ENCODE peak calls at places on chromosomes 7 and 10, in ten cellular contexts. A is tibial nerve; T is HL-60; M is suprapubic skin; E is transverse colon; N is upper lobe of left lung; Q is AG04450; R is naive thymus-derived CD4-positive, alpha-beta T cell; H is upper lobe of right lung; G is MM.1S. O is an unnamed sample.
A peak's percentile ranks its signal among the peaks of the same experiment; 100 is the strongest.

GRCh38 chr7:50822110-50822509 is 39.4 kb upstream of the GRB10 start:
- DNase-seq in Q (no peak), T (no peak), A (no peak), E (no peak), G (no peak), M (no peak), N (no peak), H (no peak), R (no peak), O (no peak)

GRCh38 chr10:125977206-125977605 is 80.8 kb downstream of the FANK1 start:
- DNase-seq in E (no peak), Q (no peak), R (no peak), N (no peak), M (no peak), A (no peak), H (no peak), T (peak; percentile 50), G (no peak), O (no peak)

GRCh38 chr7:31890198-31890597 is 180.0 kb downstream of the PDE1C start:
- DNase-seq in H (no peak), R (no peak), G (no peak), M (no peak), T (peak; percentile 90), N (no peak), E (peak; percentile 12), A (peak; percentile 63), Q (no peak), O (no peak)

GRCh38 chr10:71605263-71605962 is 114.2 kb downstream of the C10orf105 start:
- DNase-seq in M (no peak), E (no peak), A (no peak), Q (no peak), T (no peak), G (no peak), H (no peak), R (no peak), N (no peak), O (no peak)

GRCh38 chr10:111177379-111177778 is 100.5 kb downstream of the ADRA2A start:
- DNase-seq in E (no peak), M (no peak), G (peak; percentile 47), R (no peak), T (no peak), Q (no peak), N (no peak), H (no peak), A (no peak), O (no peak)

GRCh38 chr7:133797818-133798485 is 329.2 kb upstream of the LRGUK start:
- DNase-seq in A (no peak), R (no peak), H (no peak), Q (peak; percentile 24), T (no peak), E (no peak), N (no peak), G (no peak), M (no peak), O (no peak)

GRCh38 chr10:11430421-11431275 is 180.8 kb downstream of the USP6NL start:
- DNase-seq in Q (no peak), H (no peak), T (no peak), N (no peak), G (no peak), A (no peak), M (peak; percentile 63), E (no peak), R (no peak), O (no peak)

GRCh38 chr7:68246189-68246633 is 1249.6 kb downstream of the TYW1 start:
- DNase-seq in N (no peak), R (no peak), M (no peak), T (no peak), E (no peak), H (no peak), Q (no peak), G (peak; percentile 94), A (no peak), O (no peak)

GRCh38 chr10:133378251-133379096 is 588 bp upstream of the PAOX start:
- DNase-seq in A (peak; percentile 39), M (no peak), E (peak; percentile 80), R (peak; percentile 67), G (peak; percentile 59), N (peak; percentile 72), H (peak; percentile 90), T (peak; percentile 45), Q (no peak), O (peak; percentile 85)

GRCh38 chr7:5425507-5426225 is 2.0 kb upstream of the TNRC18 start:
- DNase-seq in M (peak; percentile 87), A (peak; percentile 65), E (peak; percentile 69), Q (peak; percentile 67), H (peak; percentile 91), T (peak; percentile 75), R (no peak), G (no peak), N (peak; percentile 77), O (peak; percentile 84)

GRCh38 chr7:44073664-44074348 is 8.4 kb upstream of the PGAM2 start:
- DNase-seq in H (peak; percentile 87), E (peak; percentile 91), Q (no peak), R (no peak), M (no peak), G (no peak), N (peak; percentile 88), A (peak; percentile 48), T (peak; percentile 89), O (peak; percentile 88)

GRCh38 chr10:63164045-63164722 is 31.1 kb downstream of the NRBF2 start:
- DNase-seq in N (no peak), M (no peak), R (no peak), H (no peak), A (no peak), E (no peak), Q (no peak), T (peak; percentile 41), G (no peak), O (no peak)
- H3K27ac ChIP-seq in N (no peak overlapping the region), M (no peak overlapping the region), R (no peak overlapping the region), H (no peak overlapping the region), A (no peak overlapping the region), E (no peak overlapping the region), Q (no peak overlapping the region), T (no peak overlapping the region), G (no peak overlapping the region), O (peak overlapping the region; percentile 8)

GRCh38 chr7:129417073-129417472 is 17.2 kb upstream of the STRIP2 start:
- DNase-seq in G (no peak), H (no peak), E (no peak), N (no peak), M (no peak), R (no peak), Q (no peak), T (no peak), A (no peak), O (no peak)

GRCh38 chr7:129423700-129424410 is 10.4 kb upstream of the STRIP2 start:
- DNase-seq in R (no peak), T (no peak), N (no peak), E (no peak), A (no peak), Q (no peak), G (peak; percentile 5), H (no peak), M (no peak), O (no peak)

GRCh38 chr7:129426482-129426881 is 7.8 kb upstream of the STRIP2 start:
- DNase-seq in H (no peak), M (no peak), G (no peak), R (no peak), N (no peak), T (no peak), Q (no peak), A (no peak), E (no peak), O (no peak)

GRCh38 chr7:129422727-129423126 is 11.5 kb upstream of the STRIP2 start:
- DNase-seq in E (no peak), N (no peak), R (no peak), Q (no peak), A (no peak), H (no peak), M (no peak), T (no peak), G (peak; percentile 6), O (no peak)

DNA sequence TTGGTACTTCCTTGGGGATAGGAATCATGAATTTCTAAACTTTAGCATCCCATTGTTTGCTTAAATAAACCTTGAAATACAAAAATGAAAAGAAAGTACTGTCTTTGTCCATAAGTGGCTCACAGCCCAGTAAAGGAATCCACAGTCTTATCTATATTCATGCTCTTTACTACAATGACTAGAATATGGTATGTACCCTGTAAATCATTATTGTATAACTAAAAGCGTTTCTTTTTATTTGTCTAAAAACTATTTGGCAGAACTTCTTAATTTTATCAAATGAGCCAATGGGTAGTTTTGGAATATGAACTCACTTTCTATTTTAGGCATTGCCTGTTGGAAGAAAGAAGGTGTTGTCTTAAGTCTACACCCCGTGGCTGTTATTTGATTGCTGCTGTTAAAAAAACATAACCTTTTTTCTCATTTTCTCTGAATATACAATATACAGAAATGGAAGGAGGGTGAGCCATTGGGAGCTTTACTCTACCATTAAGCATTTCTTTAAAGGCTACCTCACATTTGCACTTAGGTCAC is 12.4 kb upstream of the STRIP2 start:
- DNase-seq in M (no peak), T (no peak), E (no peak), G (no peak), A (no peak), R (no peak), H (no peak), N (no peak), Q (no peak), O (no peak)
- H3K4me3 ChIP-seq in M (no peak overlapping the region), T (no peak overlapping the region), E (no peak overlapping the region), G (no peak overlapping the region), A (no peak overlapping the region), R (no peak overlapping the region), H (no peak overlapping the region), N (no peak overlapping the region), Q (no peak overlapping the region), O (no peak overlapping the region)

DNA sequence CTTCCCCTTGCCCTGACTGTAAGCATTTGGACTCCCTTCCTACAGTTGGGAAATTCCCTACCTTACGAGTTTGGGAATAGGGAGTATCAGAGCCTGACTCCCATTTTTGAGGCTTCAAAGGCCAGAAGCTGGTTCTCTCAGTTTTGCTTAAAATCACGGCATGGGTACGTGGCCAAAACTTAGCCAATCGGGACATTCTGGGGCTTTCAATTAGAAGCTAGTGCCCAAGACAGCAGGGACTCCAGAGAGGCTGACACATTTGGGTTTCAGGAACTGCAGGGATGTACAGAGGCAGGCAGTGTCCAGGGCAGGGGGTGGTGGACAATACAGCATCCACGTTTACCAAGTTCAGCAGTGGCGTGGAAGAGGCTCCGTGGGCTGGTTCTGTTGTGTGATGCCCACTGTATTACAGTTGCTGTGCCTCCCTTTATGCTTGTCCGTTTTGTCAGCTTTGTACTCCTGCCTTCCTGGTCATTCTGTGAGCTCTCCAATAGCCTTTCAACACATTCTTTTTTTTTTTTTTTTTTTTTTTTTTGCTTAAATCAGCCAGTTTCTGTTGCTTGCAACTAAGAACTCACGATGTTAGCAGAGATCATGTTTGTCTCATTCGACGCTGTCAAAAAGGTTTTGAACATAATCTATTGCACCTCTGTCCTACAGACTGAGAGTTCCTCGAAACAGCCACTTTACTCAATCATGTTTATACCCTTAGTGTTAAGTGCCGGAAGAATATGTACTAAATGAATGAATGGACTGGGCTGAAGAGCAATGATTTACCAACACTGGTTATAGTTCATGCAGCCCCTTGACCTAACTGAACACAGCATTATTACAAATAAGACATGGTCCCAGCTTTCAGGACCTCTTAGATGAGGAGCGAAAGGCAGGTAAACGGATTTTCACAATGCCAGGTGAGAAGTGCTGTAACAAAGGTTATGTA is 1.1 kb downstream of the GGCT start:
- DNase-seq in N (no peak), E (no peak), G (peak; percentile 7), T (no peak), R (no peak), A (no peak), M (no peak), H (no peak), Q (no peak), O (no peak)
- H3K27ac ChIP-seq in N (peak overlapping the region; percentile 84), E (peak overlapping the region; percentile 90), G (peak overlapping the region; percentile 54), T (peak overlapping the region; percentile 91), R (peak overlapping the region; percentile 72), A (peak overlapping the region; percentile 95), M (peak overlapping the region; percentile 85), H (peak overlapping the region; percentile 90), Q (no peak overlapping the region), O (peak overlapping the region; percentile 60)

GRCh38 chr7:131052285-131052942 is 275.3 kb upstream of the MKLN1 start:
- DNase-seq in N (no peak), E (no peak), R (no peak), H (no peak), Q (no peak), M (no peak), T (no peak), G (no peak), A (no peak), O (no peak)
- H3K4me3 ChIP-seq in N (no peak overlapping the region), E (peak overlapping the region; percentile 12), R (no peak overlapping the region), H (no peak overlapping the region), Q (no peak overlapping the region), M (no peak overlapping the region), T (no peak overlapping the region), G (no peak overlapping the region), A (no peak overlapping the region), O (no peak overlapping the region)

O was measured in coronary artery.